ENCODE peak calls at places on chromosome 21, in ten cellular contexts. S, N, R, T, Q, G, C, W, I and D are unnamed samples.

GRCh38 chr21:38039841-38040240 is 123.6 kb upstream of the KCNJ6 start:
- DNase-seq in R (no peak), N (no peak), C (no peak), G (no peak), S (no peak), W (no peak), T (no peak), I (no peak), Q (no peak), D (no peak)

GRCh38 chr21:25556087-25556486 is 51.2 kb downstream of the MRPL39 start:
- DNase-seq in N (no peak), W (no peak), I (no peak), T (no peak), G (no peak), Q (no peak), C (no peak), S (no peak), R (no peak), D (no peak)

GRCh38 chr21:38645282-38645681 is 147.0 kb upstream of the ERG start:
- DNase-seq in Q (no peak), G (no peak), W (peak), I (no peak), R (no peak), S (no peak), T (no peak), C (no peak), N (no peak), D (no peak)

GRCh38 chr21:40466893-40467483 is 380.0 kb downstream of the DSCAM start:
- DNase-seq in Q (no peak), S (no peak), G (no peak), I (peak), R (no peak), N (no peak), W (no peak), C (peak), T (peak), D (peak)

GRCh38 chr21:46061063-46061462 is 36.8 kb upstream of the COL6A2 start:
- DNase-seq in T (no peak), Q (no peak), G (no peak), W (no peak), I (no peak), C (no peak), S (peak), N (no peak), R (no peak), D (no peak)

GRCh38 chr21:27649746-27650145 is 682.9 kb upstream of the ADAMTS5 start:
- DNase-seq in N (no peak), T (no peak), R (no peak), G (no peak), W (no peak), S (no peak), C (no peak), I (no peak), Q (no peak), D (no peak)

GRCh38 chr21:38424333-38424732 is 73.9 kb downstream of the ERG start:
- DNase-seq in R (no peak), W (no peak), Q (no peak), I (no peak), N (no peak), G (no peak), T (peak), C (no peak), S (no peak), D (no peak)

GRCh38 chr21:31888936-31889371 is 16.1 kb downstream of the HUNK start:
- DNase-seq in R (no peak), N (no peak), W (no peak), I (peak), Q (no peak), T (no peak), C (no peak), G (no peak), S (no peak), D (no peak)

GRCh38 chr21:16082038-16082816 is 352.4 kb downstream of the USP25 start:
- DNase-seq in G (no peak), W (no peak), R (no peak), I (peak), C (no peak), N (no peak), S (no peak), Q (no peak), T (peak), D (peak)

GRCh38 chr21:35491114-35491513 is 442.0 kb upstream of the RUNX1 start:
- DNase-seq in R (no peak), G (no peak), I (no peak), Q (no peak), C (no peak), T (no peak), N (no peak), W (no peak), S (no peak), D (no peak)